ENCODE peak calls at places on chromosome 15, in five cellular contexts. G is HepG2, A is K562, I is upper lobe of left lung, J is SK-N-SH. R is an unnamed sample.

GRCh38 chr15:49145651-49146609 is 9.5 kb downstream of the COPS2 start:
- DNase-seq in J (peak; percentile 33), I (no peak), A (peak; percentile 30), G (peak; percentile 45), R (no peak)

GRCh38 chr15:58221591-58222241 is 83.5 kb downstream of the AQP9 start:
- DNase-seq in J (peak; percentile 54), I (no peak), A (peak; percentile 75), G (peak; percentile 27), R (peak; percentile 28)

GRCh38 chr15:58026552-58026951 is 39.0 kb downstream of the ALDH1A2 start:
- DNase-seq in A (no peak), G (no peak), J (no peak), I (peak; percentile 19), R (no peak)

GRCh38 chr15:74130089-74130848 is at the start of gene ISLR2:
- DNase-seq in A (no peak), I (peak; percentile 69), G (no peak), J (peak; percentile 87), R (no peak)

GRCh38 chr15:35325374-35325941 is 220.5 kb downstream of the DPH6 start:
- DNase-seq in J (no peak), G (no peak), I (no peak), A (no peak), R (no peak)

GRCh38 chr15:30985081-30985531 is 6.3 kb downstream of the MTMR10 start:
- DNase-seq in I (no peak), G (no peak), A (no peak), J (peak; percentile 25), R (no peak)

GRCh38 chr15:37101634-37102314 is 1.4 kb upstream of the MEIS2 start:
- DNase-seq in G (peak; percentile 51), J (peak; percentile 78), A (peak; percentile 85), I (peak; percentile 92), R (peak; percentile 74)

GRCh38 chr15:94671845-94672524 is 440.6 kb downstream of the MCTP2 start:
- DNase-seq in G (no peak), J (no peak), I (no peak), A (no peak), R (no peak)

GRCh38 chr15:71465109-71465508 is 345.2 kb upstream of the NR2E3 start:
- DNase-seq in G (no peak), J (no peak), I (no peak), A (no peak), R (no peak)

GRCh38 chr15:66723826-66724731 is 22.0 kb downstream of the SMAD6 start:
- DNase-seq in I (no peak), J (no peak), A (peak; percentile 33), G (no peak), R (no peak)

GRCh38 chr15:68425428-68426060 is 6.4 kb downstream of the ITGA11 start:
- DNase-seq in A (no peak), J (no peak), I (no peak), G (no peak), R (no peak)

GRCh38 chr15:38750816-38751215 is 186.2 kb upstream of the RASGRP1 start:
- DNase-seq in G (no peak), I (no peak), J (no peak), A (no peak), R (no peak)

GRCh38 chr15:63504979-63505841 is 817 bp downstream of the USP3 start:
- DNase-seq in G (peak; percentile 64), J (peak; percentile 78), I (peak; percentile 93), A (peak; percentile 44), R (peak; percentile 77)

GRCh38 chr15:74308643-74308945 is 58.9 kb downstream of the CYP11A1 start:
- DNase-seq in I (no peak), J (no peak), G (no peak), A (no peak), R (no peak)

GRCh38 chr15:93417156-93418077 is 328.4 kb upstream of the RGMA start:
- DNase-seq in I (peak; percentile 27), A (no peak), G (no peak), J (no peak), R (no peak)

GRCh38 chr15:62994439-62994838 is 48.1 kb upstream of the TPM1 start:
- DNase-seq in I (no peak), A (no peak), G (no peak), J (no peak), R (no peak)

GRCh38 chr15:26382416-26383086 is 390.3 kb downstream of the GABRB3 start:
- DNase-seq in J (peak; percentile 21), G (no peak), I (no peak), A (no peak), R (no peak)

GRCh38 chr15:23497710-23498111 is 50.7 kb upstream of the GOLGA6L2 start:
- DNase-seq in G (no peak), J (peak; percentile 20), I (no peak), A (peak; percentile 18), R (no peak)

GRCh38 chr15:92797168-92798052 is 102.7 kb upstream of the CHD2 start:
- DNase-seq in A (peak; percentile 52), J (peak; percentile 62), I (no peak), G (peak; percentile 78), R (no peak)

GRCh38 chr15:78873796-78874761 is 1.4 kb downstream of the MORF4L1 start:
- DNase-seq in G (no peak), I (no peak), A (peak; percentile 24), J (no peak), R (no peak)

GRCh38 chr15:91142097-91142744 is 42.2 kb downstream of the SV2B start:
- DNase-seq in G (peak; percentile 6), A (peak; percentile 19), I (no peak), J (no peak), R (no peak)

GRCh38 chr15:77402740-77403379 is 17.0 kb downstream of the PEAK1 start:
- DNase-seq in G (no peak), A (no peak), I (no peak), J (no peak), R (no peak)

GRCh38 chr15:48890375-48890972 is 12.5 kb downstream of the EID1 start:
- DNase-seq in J (no peak), A (no peak), I (no peak), G (no peak), R (no peak)

GRCh38 chr15:29822685-29823459 is 604 bp upstream of the TJP1 start:
- DNase-seq in G (peak; percentile 66), A (no peak), I (peak; percentile 86), J (no peak), R (peak; percentile 72)

GRCh38 chr15:32148833-32149555 is 118.7 kb downstream of the CHRNA7 start:
- DNase-seq in A (no peak), I (peak; percentile 40), G (no peak), J (no peak), R (no peak)

GRCh38 chr15:93158104-93158503 is 69.1 kb upstream of the RGMA start:
- DNase-seq in G (no peak), A (no peak), I (no peak), J (no peak), R (no peak)

GRCh38 chr15:77456746-77457618 is 36.3 kb downstream of the HMG20A start:
- DNase-seq in G (no peak), I (no peak), A (no peak), J (no peak), R (no peak)

GRCh38 chr15:50150851-50151250 is 31.1 kb upstream of the SLC27A2 start:
- DNase-seq in A (no peak), I (no peak), G (no peak), J (no peak), R (no peak)

GRCh38 chr15:55289573-55290360 is at the start of gene RAB27A:
- DNase-seq in G (peak; percentile 64), J (peak; percentile 85), A (peak; percentile 90), I (peak; percentile 94), R (peak; percentile 85)
- TF ChIP-seq EP300 in G (no peak), J (no peak), A (no peak), I (peak; percentile 13), R (no peak)

DNA sequence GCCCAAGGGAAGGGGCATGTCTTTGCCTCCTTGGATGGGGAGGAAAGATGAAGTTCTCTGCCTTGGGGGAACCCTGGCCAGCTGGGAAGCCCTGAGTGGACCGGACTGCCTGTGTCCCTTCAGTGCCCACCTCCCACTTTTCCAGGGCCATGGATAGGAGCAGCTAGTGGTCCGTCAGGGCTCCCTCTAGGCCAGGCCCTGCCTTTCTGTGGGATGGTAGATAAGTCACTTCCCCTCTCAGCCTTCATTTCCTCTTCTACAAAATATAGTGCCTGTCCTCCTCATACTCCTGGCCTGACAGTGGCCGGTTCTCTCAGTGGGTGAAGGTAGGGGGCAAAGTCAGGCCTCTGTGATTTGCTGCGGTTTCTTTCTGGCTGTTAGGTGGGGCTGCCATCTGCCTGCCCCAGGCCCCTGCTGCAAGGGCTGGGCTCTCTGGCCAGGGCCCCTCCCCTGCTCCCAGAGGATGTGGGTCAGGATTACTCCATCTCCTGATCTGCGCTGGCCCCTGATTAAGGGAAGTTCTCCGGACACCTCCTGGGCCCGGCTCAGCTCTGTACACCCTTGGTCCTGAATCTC is 1.4 kb downstream of the PLEKHO2 start:
- DNase-seq in J (peak; percentile 48), G (no peak), A (peak; percentile 60), I (no peak), R (no peak)
- TF ChIP-seq POLR2AphosphoS5 in J (no peak), G (no peak), A (no peak), I (peak; percentile 61), R (no peak)

GRCh38 chr15:89375093-89376062 is 40.8 kb upstream of the POLG start:
- DNase-seq in G (no peak), A (no peak), I (no peak), J (no peak), R (no peak)
- TF ChIP-seq EP300 in G (no peak), A (no peak), I (no peak), J (no peak), R (no peak)

DNA sequence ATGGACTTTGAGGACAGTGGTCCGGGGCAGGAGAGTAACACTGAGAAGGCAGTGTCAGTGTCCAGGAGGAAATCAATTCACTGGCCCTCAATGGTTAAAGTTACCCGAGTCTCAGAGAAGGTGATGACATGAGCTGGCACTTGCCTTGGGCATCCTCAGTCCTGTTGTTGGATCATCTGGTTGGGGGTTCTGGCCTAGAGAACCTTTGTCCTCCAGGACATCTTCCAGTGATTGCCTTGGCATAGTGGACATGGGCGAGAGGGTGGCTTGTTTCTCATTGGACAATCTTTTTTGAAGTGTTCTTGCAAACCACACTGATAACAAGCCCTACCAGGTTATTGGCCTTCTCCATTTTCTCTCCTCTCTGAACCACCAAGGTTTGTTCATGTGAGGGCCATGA is 83.4 kb upstream of the TERB2 start:
- DNase-seq in A (no peak), G (no peak), I (no peak), J (no peak), R (no peak)
- TF ChIP-seq POLR2AphosphoS5 in A (no peak), G (no peak), I (no peak), J (no peak), R (no peak)